ENCODE peak calls at places on chromosomes 16 and 17, in five cellular contexts. L, H, K, B and F are unnamed samples.

GRCh38 chr17:16158721-16159120 is 56.6 kb downstream of the NCOR1 start:
- DNase-seq in L (no peak), H (no peak), K (no peak), B (no peak), F (no peak)

GRCh38 chr17:40355123-40355803 is 9.3 kb downstream of the GJD3 start:
- DNase-seq in L (peak), H (peak), K (no peak), B (peak), F (peak)

GRCh38 chr16:70152578-70153302 is 20.8 kb upstream of the CLEC18C start:
- DNase-seq in L (no peak), H (no peak), K (no peak), B (no peak), F (no peak)

GRCh38 chr16:71746442-71747046 is 22.0 kb upstream of the PHLPP2 start:
- DNase-seq in L (peak), H (no peak), K (no peak), B (peak), F (peak)

GRCh38 chr17:67546578-67547527 is 169.8 kb downstream of the PITPNC1 start:
- DNase-seq in L (no peak), H (peak), K (no peak), B (peak), F (peak)

GRCh38 chr17:79741751-79742588 is 11.2 kb downstream of the ENPP7 start:
- DNase-seq in L (peak), H (peak), K (no peak), B (peak), F (peak)

GRCh38 chr16:2364638-2365210 is 24.2 kb upstream of the ABCA3 start:
- DNase-seq in L (no peak), H (no peak), K (no peak), B (no peak), F (no peak)

GRCh38 chr16:85912271-85912974 is 13.5 kb downstream of the IRF8 start:
- DNase-seq in L (peak), H (no peak), K (no peak), B (no peak), F (no peak)

GRCh38 chr16:84048306-84048705 is 5.7 kb upstream of the SLC38A8 start:
- DNase-seq in L (no peak), H (no peak), K (no peak), B (no peak), F (no peak)

GRCh38 chr16:80899804-80900592 is 95.6 kb upstream of the CDYL2 start:
- DNase-seq in L (peak), H (peak), K (no peak), B (peak), F (no peak)

GRCh38 chr16:74449470-74449869 is 28.2 kb upstream of the CLEC18B start:
- DNase-seq in L (no peak), H (peak), K (no peak), B (no peak), F (no peak)

GRCh38 chr16:85401370-85401916 is 211.7 kb upstream of the GSE1 start:
- DNase-seq in L (no peak), H (no peak), K (no peak), B (no peak), F (no peak)

GRCh38 chr17:72778161-72779151 is 314.0 kb downstream of the SLC39A11 start:
- DNase-seq in L (no peak), H (no peak), K (no peak), B (no peak), F (no peak)

GRCh38 chr17:48150602-48151001 is 43.0 kb downstream of the SNX11 start:
- DNase-seq in L (no peak), H (no peak), K (no peak), B (no peak), F (no peak)

GRCh38 chr16:20023190-20023589 is 50.5 kb downstream of the GPR139 start:
- DNase-seq in L (peak), H (no peak), K (no peak), B (peak), F (peak)

GRCh38 chr16:87657621-87658192 is 55.4 kb downstream of the JPH3 start:
- DNase-seq in L (peak), H (no peak), K (no peak), B (no peak), F (peak)

GRCh38 chr17:59406808-59407381 is 75.4 kb downstream of the YPEL2 start:
- DNase-seq in L (no peak), H (peak), K (no peak), B (peak), F (peak)

GRCh38 chr17:7114875-7115614 is 423 bp upstream of the ASGR2 start:
- DNase-seq in L (peak), H (no peak), K (no peak), B (no peak), F (no peak)

GRCh38 chr16:70638814-70639792 is 7.3 kb upstream of the IL34 start:
- DNase-seq in L (no peak), H (no peak), K (no peak), B (peak), F (no peak)

GRCh38 chr16:51569204-51569911 is 418.3 kb upstream of the SALL1 start:
- DNase-seq in L (peak), H (no peak), K (no peak), B (peak), F (peak)

GRCh38 chr16:8751481-8752311 is 45.7 kb downstream of the TMEM186 start:
- DNase-seq in L (no peak), H (no peak), K (peak), B (peak), F (no peak)

GRCh38 chr17:1484586-1485310 is 7.7 kb downstream of the MYO1C start:
- DNase-seq in L (peak), H (peak), K (no peak), B (peak), F (peak)

GRCh38 chr17:32127156-32127897 is 15.0 kb upstream of the RHOT1 start:
- DNase-seq in L (peak), H (peak), K (no peak), B (peak), F (peak)

GRCh38 chr17:81129289-81129688 is 36.0 kb upstream of the PVALEF start:
- DNase-seq in L (peak), H (no peak), K (no peak), B (no peak), F (no peak)

GRCh38 chr17:77737442-77738265 is 220.8 kb upstream of the TNRC6C start:
- DNase-seq in L (no peak), H (peak), K (no peak), B (no peak), F (no peak)

GRCh38 chr16:22719945-22720344 is 94.0 kb upstream of the HS3ST2 start:
- DNase-seq in L (no peak), H (no peak), K (no peak), B (no peak), F (no peak)

GRCh38 chr16:10856042-10856441 is 21.0 kb upstream of the CIITA start:
- DNase-seq in L (no peak), H (no peak), K (no peak), B (no peak), F (no peak)

GRCh38 chr17:77280304-77280910 is 139.6 kb downstream of the SEC14L1 start:
- DNase-seq in L (no peak), H (no peak), K (no peak), B (peak), F (no peak)

GRCh38 chr17:11539637-11540036 is 58.6 kb upstream of the DNAH9 start:
- DNase-seq in L (no peak), H (no peak), K (no peak), B (no peak), F (no peak)

GRCh38 chr17:37447641-37448040 is 41.0 kb downstream of the TADA2A start:
- DNase-seq in L (no peak), H (no peak), K (peak), B (peak), F (no peak)

GRCh38 chr17:44200478-44201155 is 933 bp upstream of the ATXN7L3 start:
- DNase-seq in L (no peak), H (no peak), K (no peak), B (no peak), F (no peak)

GRCh38 chr16:70805380-70805779 is 4.4 kb upstream of the VAC14 start:
- DNase-seq in L (no peak), H (no peak), K (no peak), B (no peak), F (no peak)

DNA sequence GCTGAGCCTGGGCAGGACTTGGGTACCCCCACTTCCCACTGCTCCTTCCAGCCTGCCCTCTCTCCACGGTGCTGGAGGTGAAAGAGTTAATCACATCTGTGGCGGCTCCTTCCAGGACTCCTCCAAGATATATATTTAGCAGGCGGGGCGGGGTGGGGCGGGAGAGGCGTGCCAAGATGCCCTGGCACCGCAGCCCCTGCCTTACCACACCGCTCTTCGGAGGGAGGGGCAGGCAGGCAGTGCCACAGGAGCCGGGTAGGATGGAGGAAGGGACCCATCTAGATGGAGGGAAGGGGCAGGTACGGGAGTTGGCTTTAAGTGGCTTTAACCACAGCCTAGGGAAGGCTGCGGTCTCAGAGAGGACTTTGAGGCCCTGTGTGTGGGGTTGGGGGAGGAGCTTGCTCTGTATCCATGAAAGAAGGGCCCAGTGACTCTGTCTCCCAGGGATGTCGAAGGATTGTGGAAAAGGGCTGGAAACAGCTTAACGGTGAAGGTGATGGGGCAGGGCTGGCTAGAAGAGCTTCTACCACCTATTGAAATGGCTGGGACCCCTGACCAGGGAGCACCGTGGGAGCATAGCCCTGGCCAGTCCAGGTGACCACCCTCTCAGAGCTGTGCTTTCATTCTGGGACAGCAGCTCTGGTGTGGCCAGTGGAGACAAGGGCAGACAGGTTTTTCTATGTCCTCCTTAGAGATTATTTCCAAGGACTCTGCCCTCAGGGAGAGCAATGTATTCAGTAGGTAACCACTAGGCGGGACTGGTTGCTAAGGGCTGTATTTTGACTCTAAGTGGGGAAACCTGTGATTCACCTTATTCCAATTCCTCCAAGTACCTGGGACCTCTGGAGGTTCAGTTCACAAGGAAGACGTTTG is 13.0 kb downstream of the GPR142 start:
- DNase-seq in L (peak), H (no peak), K (no peak), B (no peak), F (no peak)
- TF ChIP-seq CTCF in L (no peak), H (no peak), K (no peak), B (no peak), F (no peak)

DNA sequence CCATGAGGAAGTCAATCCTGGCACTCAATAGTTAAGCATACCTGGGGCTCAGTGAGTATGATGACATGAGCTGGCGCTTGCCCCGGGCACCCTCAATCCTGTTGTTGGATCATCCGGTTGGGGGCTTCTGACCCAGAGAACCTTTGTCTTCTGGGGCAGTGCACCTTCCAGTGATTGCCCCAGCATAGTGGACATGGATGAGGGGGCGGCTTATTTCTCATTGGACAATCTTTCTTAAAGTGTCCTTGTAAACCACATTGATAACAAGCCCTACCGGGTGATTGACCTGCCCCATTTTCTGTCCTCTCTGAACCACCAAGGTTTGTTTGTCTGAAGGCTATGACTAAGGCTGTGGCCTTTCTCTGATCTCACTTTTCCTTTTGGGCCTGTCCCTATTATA is 18.2 kb downstream of the IGSF6 start:
- DNase-seq in L (no peak), H (no peak), K (no peak), B (no peak), F (no peak)
- H3K4me3 ChIP-seq in L (no peak), H (no peak), K (no peak), B (no peak), F (no peak)

GRCh38 chr17:57121308-57122042 is 36.4 kb downstream of the AKAP1 start:
- DNase-seq in L (peak), H (peak), K (no peak), B (peak), F (peak)

GRCh38 chr17:57120814-57121213 is 35.8 kb downstream of the AKAP1 start:
- DNase-seq in L (no peak), H (no peak), K (no peak), B (no peak), F (no peak)

GRCh38 chr17:57124053-57124452 is 39.0 kb downstream of the AKAP1 start:
- DNase-seq in L (no peak), H (no peak), K (no peak), B (no peak), F (no peak)

GRCh38 chr17:57125866-57126265 is 40.8 kb downstream of the AKAP1 start:
- DNase-seq in L (no peak), H (no peak), K (no peak), B (no peak), F (no peak)

DNA sequence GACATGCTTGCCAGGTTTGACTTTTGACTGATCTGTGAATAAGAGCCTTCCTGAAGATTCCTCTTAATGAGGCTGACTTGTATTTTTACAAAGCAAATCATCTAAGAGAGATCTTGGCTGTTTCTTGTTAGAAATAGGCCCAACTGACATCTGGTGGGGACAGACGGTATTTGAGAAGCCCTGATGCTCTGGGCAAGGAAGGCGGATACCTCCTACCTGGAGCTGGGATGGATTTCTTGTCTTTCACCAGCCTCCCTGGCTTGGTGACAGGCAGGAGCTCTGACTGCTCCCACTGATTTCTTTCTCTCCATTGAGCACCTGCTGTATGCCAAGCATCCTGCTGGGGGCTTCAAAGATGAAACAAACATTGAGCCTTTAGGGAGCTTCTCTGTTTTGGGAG is 40.4 kb downstream of the AKAP1 start:
- DNase-seq in L (no peak), H (no peak), K (no peak), B (no peak), F (no peak)
- TF ChIP-seq CTCF in L (no peak), H (no peak), K (no peak), B (no peak), F (no peak)

DNA sequence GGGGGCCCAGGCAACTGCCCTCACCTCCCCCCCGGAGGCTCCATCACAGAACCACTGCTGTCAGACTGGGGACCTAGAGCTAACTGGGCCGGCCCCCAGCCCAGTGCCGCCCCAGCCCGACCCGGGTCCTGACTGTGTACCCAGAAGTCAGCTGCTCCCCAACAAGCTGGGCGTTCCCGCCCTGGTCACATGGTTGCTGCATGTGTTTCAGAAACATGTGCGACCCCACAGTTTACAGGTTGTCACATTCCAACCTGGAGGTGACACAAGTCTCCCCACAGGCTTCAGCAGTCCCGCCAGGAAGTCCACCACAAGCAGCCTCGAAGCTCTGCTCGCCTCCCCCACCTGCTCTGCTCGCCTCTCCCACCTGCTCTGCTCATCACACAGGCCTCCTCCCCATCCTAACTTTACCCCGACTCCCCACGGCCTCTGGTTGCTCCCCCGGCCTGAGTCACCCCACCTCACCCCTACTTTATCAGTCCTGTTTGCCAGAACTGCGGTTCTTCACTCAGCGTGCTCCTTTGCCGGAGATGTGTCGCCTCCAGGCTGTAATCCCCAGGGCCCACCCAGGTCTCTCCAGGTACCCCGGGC is 968 bp downstream of the MRPL28 start:
- DNase-seq in L (no peak), H (no peak), K (no peak), B (no peak), F (no peak)
- H3K4me3 ChIP-seq in L (no peak), H (peak), K (peak), B (peak), F (peak)